ENCODE peak calls at places on chromosome 16, in six cellular contexts. A is HFFc6, P is esophagus muscularis mucosa, D is fibroblast of pulmonary artery, O is K562, F is progenitor cell of endocrine pancreas. G is an unnamed sample.

GRCh38 chr16:58999751-59000150 is 265.6 kb upstream of the GOT2 start:
- DNase-seq in A (no peak), P (no peak), D (no peak), O (no peak), F (no peak), G (no peak)

GRCh38 chr16:22075776-22076175 is 16.6 kb upstream of the VWA3A start:
- DNase-seq in A (peak), P (no peak), D (no peak), O (no peak), F (no peak), G (no peak)

GRCh38 chr16:56122251-56122650 is 69.0 kb upstream of the GNAO1 start:
- DNase-seq in A (no peak), P (no peak), D (no peak), O (no peak), F (no peak), G (no peak)

GRCh38 chr16:49855280-49855821 is 561 bp downstream of the ZNF423 start:
- DNase-seq in A (peak), P (no peak), D (peak), O (peak), F (peak), G (peak)

GRCh38 chr16:27287887-27288286 is 19.3 kb upstream of the NSMCE1 start:
- DNase-seq in A (no peak), P (no peak), D (no peak), O (no peak), F (no peak), G (no peak)

GRCh38 chr16:3646348-3646920 is 8.1 kb upstream of the DNASE1 start:
- DNase-seq in A (no peak), P (no peak), D (no peak), O (peak), F (no peak), G (no peak)

GRCh38 chr16:88685156-88686061 is 898 bp downstream of the SNAI3 start:
- DNase-seq in A (peak), P (no peak), D (peak), O (peak), F (no peak), G (peak)

GRCh38 chr16:4290236-4290830 is 17.5 kb upstream of the TFAP4 start:
- DNase-seq in A (peak), P (no peak), D (peak), O (no peak), F (no peak), G (no peak)

GRCh38 chr16:56558024-56558747 is 6.7 kb upstream of the MT4 start:
- DNase-seq in A (peak), P (no peak), D (peak), O (no peak), F (no peak), G (no peak)

GRCh38 chr16:15958703-15959348 is 9.4 kb downstream of the ABCC1 start:
- DNase-seq in A (no peak), P (no peak), D (no peak), O (no peak), F (no peak), G (no peak)

GRCh38 chr16:75550211-75550662 is 5.8 kb downstream of the TMEM231 start:
- DNase-seq in A (peak), P (no peak), D (peak), O (no peak), F (no peak), G (peak)

GRCh38 chr16:89981414-89981813 is 32.9 kb downstream of the DEF8 start:
- DNase-seq in A (no peak), P (no peak), D (no peak), O (no peak), F (no peak), G (no peak)

GRCh38 chr16:8832383-8833100 is 34.9 kb downstream of the PMM2 start:
- DNase-seq in A (no peak), P (no peak), D (no peak), O (no peak), F (no peak), G (no peak)

GRCh38 chr16:50574852-50575251 is 26.7 kb downstream of the NKD1 start:
- DNase-seq in A (no peak), P (no peak), D (no peak), O (no peak), F (no peak), G (no peak)

GRCh38 chr16:87100306-87101058 is 216.7 kb downstream of the C16orf95 start:
- DNase-seq in A (no peak), P (no peak), D (no peak), O (no peak), F (no peak), G (no peak)

GRCh38 chr16:48596326-48596725 is 13.7 kb downstream of the N4BP1 start:
- DNase-seq in A (no peak), P (no peak), D (no peak), O (no peak), F (no peak), G (no peak)

GRCh38 chr16:57797526-57798266 is 4.6 kb downstream of the KIFC3 start:
- DNase-seq in A (no peak), P (no peak), D (no peak), O (no peak), F (peak), G (peak)

GRCh38 chr16:18931756-18932155 is 5.5 kb upstream of the SMG1 start:
- DNase-seq in A (no peak), P (no peak), D (no peak), O (no peak), F (no peak), G (no peak)

GRCh38 chr16:83143788-83144187 is 517.0 kb downstream of the CDH13 start:
- DNase-seq in A (no peak), P (no peak), D (no peak), O (no peak), F (no peak), G (no peak)

GRCh38 chr16:13427943-13428342 is 492.0 kb upstream of the ERCC4 start:
- DNase-seq in A (no peak), P (no peak), D (no peak), O (no peak), F (no peak), G (no peak)

GRCh38 chr16:74677868-74678267 is 11.2 kb upstream of the RFWD3 start:
- DNase-seq in A (no peak), P (no peak), D (no peak), O (no peak), F (no peak), G (no peak)

GRCh38 chr16:91484-91883 is 13.5 kb downstream of the MPG start:
- DNase-seq in A (no peak), P (no peak), D (peak), O (no peak), F (no peak), G (no peak)

GRCh38 chr16:86396918-86397317 is 113.4 kb upstream of the FOXF1 start:
- DNase-seq in A (peak), P (no peak), D (peak), O (no peak), F (no peak), G (no peak)

GRCh38 chr16:13377143-13377542 is 475.7 kb downstream of the SHISA9 start:
- DNase-seq in A (no peak), P (no peak), D (no peak), O (no peak), F (no peak), G (no peak)

GRCh38 chr16:35664091-35664693 is 2204.8 kb downstream of the TP53TG3F start:
- DNase-seq in A (no peak), P (no peak), D (no peak), O (no peak), F (no peak), G (no peak)

GRCh38 chr16:9465150-9465549 is 373.7 kb downstream of the HAPSTR1 start:
- DNase-seq in A (no peak), P (peak), D (no peak), O (no peak), F (no peak), G (no peak)

GRCh38 chr16:68961778-68962402 is 118.6 kb downstream of the TANGO6 start:
- DNase-seq in A (no peak), P (no peak), D (peak), O (no peak), F (no peak), G (no peak)

DNA sequence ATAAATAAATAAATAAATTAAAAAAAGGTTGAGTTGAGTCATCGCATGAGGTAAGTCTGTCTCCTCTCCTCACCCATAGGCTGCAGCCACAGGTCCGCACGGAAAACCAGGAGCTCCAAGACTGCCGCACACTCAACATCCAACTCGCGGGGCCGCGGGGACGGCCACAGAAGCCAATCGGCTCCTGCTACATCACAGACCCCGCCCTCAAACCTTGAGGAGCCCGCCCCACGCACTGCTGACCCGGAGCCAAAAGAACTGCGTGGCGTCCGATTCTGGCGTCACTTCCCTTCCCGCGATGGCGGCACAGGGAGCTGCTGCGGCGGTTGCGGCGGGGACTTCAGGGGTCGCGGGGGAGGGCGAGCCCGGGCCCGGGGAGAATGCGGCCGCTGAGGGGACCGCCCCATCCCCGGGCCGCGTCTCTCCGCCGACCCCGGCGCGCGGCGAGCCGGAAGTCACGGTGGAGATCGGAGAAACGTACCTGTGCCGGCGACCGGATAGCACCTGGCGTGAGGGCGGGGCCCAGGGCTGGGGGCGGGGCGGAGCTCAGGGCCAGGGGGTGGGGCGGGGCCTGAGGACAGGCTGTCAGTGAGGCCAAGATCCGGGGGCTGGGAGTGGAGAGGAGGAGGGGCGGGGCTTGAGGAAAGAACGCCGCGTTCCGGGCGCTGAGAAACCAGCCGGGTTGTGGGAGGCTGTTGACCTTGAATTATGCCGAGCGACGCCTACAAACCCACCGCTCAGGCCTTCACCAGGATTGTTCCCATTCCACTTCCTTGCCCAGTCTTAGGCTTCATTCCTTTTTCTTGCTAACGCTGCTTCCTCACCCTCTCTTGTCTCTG is at the start of gene KAT8:
- DNase-seq in A (peak), P (peak), D (peak), O (peak), F (peak), G (peak)
- TF ChIP-seq CTCF in A (no peak), P (no peak), D (no peak), O (no peak), F (no peak), G (no peak)

DNA sequence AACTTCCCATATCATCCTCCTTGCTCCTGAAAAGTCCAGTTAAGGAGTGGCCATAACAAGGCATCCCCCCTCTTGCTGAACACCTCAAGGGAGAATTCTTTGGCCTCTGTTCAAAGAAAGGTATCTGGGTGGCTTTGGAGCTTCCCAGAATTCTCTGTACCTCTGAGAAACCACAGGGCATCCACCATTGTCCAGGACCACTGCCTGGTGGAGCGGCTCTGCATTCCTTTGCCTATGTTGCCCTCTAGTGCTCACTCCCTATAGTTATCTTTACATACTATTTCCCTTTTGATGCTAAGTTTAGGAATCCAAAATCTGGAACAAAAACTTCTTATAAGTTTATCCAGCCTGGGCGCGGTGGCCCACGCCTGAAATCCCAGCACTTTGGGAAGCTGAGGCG is 30.3 kb downstream of the CHD9NB start:
- DNase-seq in A (peak), P (no peak), D (peak), O (peak), F (peak), G (peak)
- TF ChIP-seq CTCF in A (peak), P (peak), D (peak), O (peak), F (peak), G (peak)

GRCh38 chr16:5302372-5303114 is 204.9 kb upstream of the EEF2KMT start:
- DNase-seq in A (no peak), P (no peak), D (no peak), O (no peak), F (no peak), G (no peak)

GRCh38 chr16:5296163-5296562 is 198.6 kb upstream of the EEF2KMT start:
- DNase-seq in A (no peak), P (peak), D (no peak), O (no peak), F (no peak), G (no peak)

DNA sequence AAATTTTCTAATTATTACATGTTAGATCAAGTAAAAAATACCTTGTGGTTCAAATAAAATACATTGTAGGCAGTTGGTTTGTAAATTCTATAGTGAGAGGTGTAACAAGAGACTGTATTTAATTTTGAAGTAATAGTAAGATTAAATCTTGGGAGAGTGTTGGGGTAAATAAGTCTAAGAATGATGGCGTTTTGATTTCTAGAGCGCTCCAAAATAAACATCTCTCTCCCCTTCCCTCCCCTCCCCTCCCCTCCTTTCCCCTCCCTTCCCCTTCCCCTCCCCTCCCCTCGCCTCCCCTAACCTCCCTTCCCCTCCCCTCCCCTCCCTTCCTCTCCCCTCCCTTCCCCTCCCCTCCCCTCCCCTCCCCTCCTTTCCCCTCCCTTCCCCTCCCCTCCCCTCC is 200.6 kb upstream of the EEF2KMT start:
- DNase-seq in A (no peak), P (no peak), D (no peak), O (no peak), F (no peak), G (no peak)
- TF ChIP-seq CTCF in A (no peak), P (no peak), D (no peak), O (no peak), F (no peak), G (no peak)

GRCh38 chr16:82031116-82032084 is 3.7 kb upstream of the HSD17B2 start:
- DNase-seq in A (peak), P (no peak), D (peak), O (peak), F (no peak), G (peak)
- TF ChIP-seq CTCF in A (peak), P (no peak), D (peak), O (peak), F (peak), G (peak)

GRCh38 chr16:11890231-11890630 is 25.5 kb downstream of the GSPT1 start:
- DNase-seq in A (no peak), P (no peak), D (no peak), O (no peak), F (no peak), G (no peak)

GRCh38 chr16:11896776-11897175 is 19.0 kb downstream of the GSPT1 start:
- DNase-seq in A (peak), P (no peak), D (peak), O (no peak), F (no peak), G (no peak)

DNA sequence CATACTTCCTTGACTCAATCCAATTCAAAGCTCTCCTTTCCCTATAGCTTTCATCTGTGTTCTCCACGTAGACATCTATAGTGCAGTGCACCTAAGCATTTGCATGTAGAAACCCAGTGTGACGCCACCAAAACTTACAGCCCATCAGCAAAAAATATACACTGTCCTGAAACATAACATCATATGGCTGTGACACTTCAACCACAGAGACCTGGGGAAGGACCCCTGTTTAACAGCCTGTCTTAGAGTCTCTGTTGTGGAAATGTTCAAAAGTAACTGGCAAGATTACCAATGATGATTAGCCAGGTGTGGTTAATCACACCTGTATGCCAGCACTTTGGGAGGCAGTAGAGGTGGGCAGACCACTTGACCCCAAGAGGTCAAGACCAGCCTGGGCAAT is 22.2 kb downstream of the GSPT1 start:
- DNase-seq in A (no peak), P (no peak), D (no peak), O (no peak), F (no peak), G (no peak)
- TF ChIP-seq CTCF in A (no peak), P (no peak), D (no peak), O (no peak), F (no peak), G (no peak)

DNA sequence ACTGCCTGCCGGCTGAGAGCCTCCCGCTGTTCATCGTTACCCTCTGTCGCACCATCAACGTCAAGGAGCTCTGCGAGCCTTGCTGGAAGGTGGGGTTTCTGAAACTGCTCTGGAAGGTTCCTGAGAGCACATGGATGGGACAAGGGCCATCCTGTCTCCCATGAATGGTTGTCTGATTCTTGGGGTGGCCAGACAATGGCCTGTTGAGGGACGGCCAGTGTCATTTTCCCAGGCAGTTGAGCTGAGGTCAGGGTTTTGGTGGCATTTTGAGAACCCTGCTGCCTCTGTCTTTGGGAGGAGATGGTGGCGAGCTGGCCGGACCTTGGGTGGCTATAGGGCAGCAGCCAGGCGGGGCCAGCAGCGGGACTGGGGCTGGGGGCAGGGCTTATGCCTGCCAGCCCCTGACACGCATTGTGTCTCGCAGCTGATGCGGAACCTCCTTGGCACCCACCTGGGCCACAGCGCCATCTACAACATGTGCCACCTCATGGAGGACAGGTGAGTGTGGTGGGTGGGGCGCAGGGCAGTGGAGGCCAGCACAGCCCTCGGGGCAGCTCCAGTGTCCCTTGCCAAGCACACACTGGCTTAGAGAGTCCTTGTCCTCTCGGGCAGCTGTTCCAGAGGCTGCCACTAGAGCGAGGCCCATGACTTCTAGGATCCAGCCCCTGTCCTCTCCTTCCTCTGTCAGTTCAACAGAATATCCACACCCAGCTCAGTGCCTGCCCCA is 9.1 kb downstream of the TSC2 start:
- DNase-seq in A (no peak), P (no peak), D (peak), O (no peak), F (no peak), G (no peak)
- TF ChIP-seq CTCF in A (peak), P (no peak), D (peak), O (peak), F (peak), G (no peak)

GRCh38 chr16:17565605-17566004 is 94.8 kb upstream of the XYLT1 start:
- DNase-seq in A (no peak), P (no peak), D (no peak), O (peak), F (no peak), G (no peak)
- TF ChIP-seq CTCF in A (peak), P (no peak), D (no peak), O (peak), F (no peak), G (peak)